ENCODE peak calls at places on chromosome 19, in six cellular contexts. Q, B, J, A, O and C are unnamed samples.

GRCh38 chr19:28488006-28488405 is 724.9 kb downstream of the UQCRFS1 start:
- DNase-seq in B (no peak), Q (no peak), J (no peak), A (no peak), O (no peak), C (no peak)

GRCh38 chr19:43524922-43525835 is 1.8 kb downstream of the ETHE1 start:
- DNase-seq in Q (peak), A (no peak), O (no peak), B (peak), J (peak), C (peak)

GRCh38 chr19:34838753-34839431 is 65.9 kb upstream of the ZNF599 start:
- DNase-seq in O (no peak), Q (no peak), J (no peak), B (no peak), A (no peak), C (no peak)

GRCh38 chr19:35949131-35949530 is 13.0 kb downstream of the LRFN3 start:
- DNase-seq in Q (no peak), J (no peak), A (no peak), O (no peak), B (no peak), C (no peak)

GRCh38 chr19:4052114-4052992 is 14.3 kb downstream of the ZBTB7A start:
- DNase-seq in B (peak), J (peak), A (no peak), O (no peak), Q (peak), C (no peak)

GRCh38 chr19:46606019-46606418 is 4.9 kb downstream of the CALM3 start:
- DNase-seq in A (no peak), Q (peak), B (peak), J (no peak), O (no peak), C (no peak)

GRCh38 chr19:46133101-46133627 is 8.7 kb upstream of the IGFL3 start:
- DNase-seq in O (no peak), J (peak), A (peak), Q (no peak), B (no peak), C (peak)

GRCh38 chr19:29596080-29596479 is 10.0 kb upstream of the POP4 start:
- DNase-seq in O (no peak), Q (no peak), J (no peak), B (no peak), A (no peak), C (no peak)

GRCh38 chr19:317710-318508 is 26.7 kb downstream of the MIER2 start:
- DNase-seq in A (no peak), Q (no peak), B (no peak), J (no peak), O (no peak), C (no peak)

GRCh38 chr19:34348899-34349487 is 16.0 kb upstream of the GPI start:
- DNase-seq in Q (no peak), B (no peak), O (no peak), J (no peak), A (no peak), C (no peak)

GRCh38 chr19:56562766-56563165 is 4.5 kb upstream of the ZNF470 start:
- DNase-seq in O (no peak), Q (no peak), A (no peak), B (no peak), J (no peak), C (no peak)

GRCh38 chr19:1469200-1469935 is 9.6 kb downstream of the C19orf25 start:
- DNase-seq in Q (no peak), B (no peak), J (no peak), A (no peak), O (no peak), C (no peak)

GRCh38 chr19:43784251-43784980 is 3.6 kb upstream of the KCNN4 start:
- DNase-seq in B (no peak), Q (no peak), J (peak), O (peak), A (no peak), C (no peak)

GRCh38 chr19:33080761-33081681 is at the start of gene GPATCH1:
- DNase-seq in J (peak), B (peak), Q (peak), A (peak), O (peak), C (peak)

GRCh38 chr19:34336781-34337271 is 28.2 kb upstream of the GPI start:
- DNase-seq in O (no peak), A (no peak), Q (no peak), J (no peak), B (no peak), C (no peak)

GRCh38 chr19:13143135-13143534 is 7.0 kb downstream of the STX10 start:
- DNase-seq in A (no peak), B (no peak), O (no peak), Q (no peak), J (no peak), C (no peak)

GRCh38 chr19:12000152-12000981 is 35.1 kb downstream of the ZNF433 start:
- DNase-seq in Q (no peak), A (no peak), O (no peak), B (no peak), J (no peak), C (no peak)

GRCh38 chr19:41882568-41883462 is at the start of gene ARHGEF1:
- DNase-seq in O (peak), B (peak), Q (no peak), A (no peak), J (no peak), C (no peak)

GRCh38 chr19:45145270-45146189 is 15.3 kb downstream of the NKPD1 start:
- DNase-seq in B (no peak), A (no peak), O (peak), J (no peak), Q (no peak), C (no peak)

GRCh38 chr19:47272448-47273312 is 2.0 kb upstream of the INAFM1 start:
- DNase-seq in B (peak), A (peak), Q (no peak), O (peak), J (peak), C (peak)

GRCh38 chr19:55266840-55267239 is 8.0 kb upstream of the PPP6R1 start:
- DNase-seq in J (no peak), A (no peak), Q (no peak), B (no peak), O (no peak), C (no peak)

GRCh38 chr19:8373867-8374813 is 10.2 kb downstream of the ANGPTL4 start:
- DNase-seq in J (no peak), Q (peak), B (peak), O (no peak), A (no peak), C (peak)

GRCh38 chr19:14472202-14472961 is 2.8 kb downstream of the PTGER1 start:
- DNase-seq in O (peak), Q (no peak), J (no peak), B (no peak), A (peak), C (no peak)

GRCh38 chr19:13130886-13131490 is 12.9 kb downstream of the NACC1 start:
- DNase-seq in B (no peak), A (no peak), O (no peak), Q (no peak), J (no peak), C (no peak)

GRCh38 chr19:6464070-6464873 is at the start of gene CRB3:
- DNase-seq in B (no peak), O (no peak), A (no peak), Q (peak), J (peak), C (peak)

GRCh38 chr19:12112238-12112637 is 27.9 kb downstream of the ZNF20 start:
- DNase-seq in J (no peak), A (no peak), Q (no peak), O (no peak), B (no peak), C (no peak)

GRCh38 chr19:35013047-35013819 is 13.1 kb downstream of the GRAMD1A start:
- DNase-seq in B (peak), J (peak), O (peak), A (peak), Q (peak), C (peak)

GRCh38 chr19:1298235-1298634 is 12.6 kb downstream of the EFNA2 start:
- DNase-seq in J (no peak), O (no peak), A (no peak), Q (no peak), B (no peak), C (no peak)

GRCh38 chr19:45630463-45630862 is 8.7 kb downstream of the EML2 start:
- DNase-seq in A (no peak), Q (no peak), J (no peak), O (no peak), B (no peak), C (no peak)

GRCh38 chr19:38417544-38418506 is 8.2 kb downstream of the RASGRP4 start:
- DNase-seq in Q (no peak), J (no peak), A (no peak), B (peak), O (peak), C (no peak)

DNA sequence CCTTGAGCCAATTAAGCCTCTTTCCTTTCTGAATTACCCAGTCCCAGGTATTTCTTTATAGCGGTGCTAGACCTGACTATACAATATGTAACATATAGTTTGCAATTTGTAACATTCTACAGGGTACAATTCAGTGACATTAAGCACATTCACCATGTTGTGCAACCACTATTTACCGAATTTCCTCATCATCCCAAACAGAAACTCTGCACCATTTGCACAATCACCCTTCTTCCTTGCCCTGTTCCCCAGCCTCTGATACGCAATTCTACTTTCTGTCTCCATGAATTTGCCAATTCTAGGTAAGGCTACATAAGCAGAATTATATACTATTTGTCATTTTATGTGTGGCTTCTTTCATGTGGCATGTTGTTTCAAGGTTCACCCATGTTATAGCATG is 13.7 kb upstream of the SIGLEC10 start:
- DNase-seq in A (no peak), B (no peak), J (no peak), Q (no peak), O (no peak), C (no peak)
- TF ChIP-seq POLR2AphosphoS5 in A (no peak), B (no peak), J (no peak), Q (no peak), O (no peak), C (no peak)

GRCh38 chr19:40609561-40610395 is 8.6 kb downstream of the LTBP4 start:
- DNase-seq in A (peak), Q (peak), B (peak), O (peak), J (peak), C (peak)

GRCh38 chr19:40611096-40611495 is 9.9 kb downstream of the LTBP4 start:
- DNase-seq in B (no peak), A (no peak), Q (no peak), O (no peak), J (no peak), C (peak)

GRCh38 chr19:40608957-40609356 is 7.8 kb downstream of the LTBP4 start:
- DNase-seq in Q (no peak), O (no peak), B (no peak), A (no peak), J (no peak), C (no peak)

GRCh38 chr19:40611900-40612698 is 10.9 kb downstream of the LTBP4 start:
- DNase-seq in B (no peak), O (no peak), J (no peak), Q (no peak), A (no peak), C (no peak)

GRCh38 chr19:40610396-40611064 is 9.4 kb downstream of the LTBP4 start:
- DNase-seq in B (peak), Q (no peak), O (no peak), A (no peak), J (peak), C (no peak)
- TF ChIP-seq POLR2AphosphoS5 in B (no peak), Q (peak), O (no peak), A (no peak), J (no peak), C (no peak)

GRCh38 chr19:31070676-31071075 is 278.6 kb downstream of the TSHZ3 start:
- DNase-seq in J (no peak), A (no peak), Q (no peak), O (no peak), B (no peak), C (no peak)

GRCh38 chr19:31071157-31071855 is 277.9 kb downstream of the TSHZ3 start:
- DNase-seq in Q (no peak), J (no peak), B (no peak), A (no peak), O (no peak), C (no peak)

GRCh38 chr19:31070126-31070525 is 279.1 kb downstream of the TSHZ3 start:
- DNase-seq in A (no peak), O (no peak), J (no peak), Q (no peak), B (no peak), C (no peak)

GRCh38 chr19:31074751-31075150 is 274.5 kb downstream of the TSHZ3 start:
- DNase-seq in O (no peak), A (no peak), B (no peak), J (no peak), Q (no peak), C (no peak)

GRCh38 chr19:31073485-31074221 is 275.6 kb downstream of the TSHZ3 start:
- DNase-seq in O (no peak), Q (no peak), A (no peak), J (no peak), B (no peak), C (no peak)
- TF ChIP-seq POLR2AphosphoS5 in O (no peak), Q (no peak), A (no peak), J (no peak), B (no peak), C (no peak)

GRCh38 chr19:50640368-50640767 is 687 bp upstream of the SYT3 start:
- DNase-seq in O (no peak), Q (no peak), B (no peak), J (no peak), A (no peak), C (no peak)

GRCh38 chr19:50644315-50644915 is 4.7 kb upstream of the SYT3 start:
- DNase-seq in B (no peak), O (no peak), J (no peak), Q (no peak), A (no peak), C (no peak)

GRCh38 chr19:50636317-50637085 is 3.2 kb downstream of the SYT3 start:
- DNase-seq in Q (no peak), O (no peak), J (no peak), B (no peak), A (no peak), C (no peak)

GRCh38 chr19:50638576-50638975 is 1.1 kb downstream of the SYT3 start:
- DNase-seq in J (no peak), A (no peak), O (no peak), Q (no peak), B (no peak), C (no peak)

DNA sequence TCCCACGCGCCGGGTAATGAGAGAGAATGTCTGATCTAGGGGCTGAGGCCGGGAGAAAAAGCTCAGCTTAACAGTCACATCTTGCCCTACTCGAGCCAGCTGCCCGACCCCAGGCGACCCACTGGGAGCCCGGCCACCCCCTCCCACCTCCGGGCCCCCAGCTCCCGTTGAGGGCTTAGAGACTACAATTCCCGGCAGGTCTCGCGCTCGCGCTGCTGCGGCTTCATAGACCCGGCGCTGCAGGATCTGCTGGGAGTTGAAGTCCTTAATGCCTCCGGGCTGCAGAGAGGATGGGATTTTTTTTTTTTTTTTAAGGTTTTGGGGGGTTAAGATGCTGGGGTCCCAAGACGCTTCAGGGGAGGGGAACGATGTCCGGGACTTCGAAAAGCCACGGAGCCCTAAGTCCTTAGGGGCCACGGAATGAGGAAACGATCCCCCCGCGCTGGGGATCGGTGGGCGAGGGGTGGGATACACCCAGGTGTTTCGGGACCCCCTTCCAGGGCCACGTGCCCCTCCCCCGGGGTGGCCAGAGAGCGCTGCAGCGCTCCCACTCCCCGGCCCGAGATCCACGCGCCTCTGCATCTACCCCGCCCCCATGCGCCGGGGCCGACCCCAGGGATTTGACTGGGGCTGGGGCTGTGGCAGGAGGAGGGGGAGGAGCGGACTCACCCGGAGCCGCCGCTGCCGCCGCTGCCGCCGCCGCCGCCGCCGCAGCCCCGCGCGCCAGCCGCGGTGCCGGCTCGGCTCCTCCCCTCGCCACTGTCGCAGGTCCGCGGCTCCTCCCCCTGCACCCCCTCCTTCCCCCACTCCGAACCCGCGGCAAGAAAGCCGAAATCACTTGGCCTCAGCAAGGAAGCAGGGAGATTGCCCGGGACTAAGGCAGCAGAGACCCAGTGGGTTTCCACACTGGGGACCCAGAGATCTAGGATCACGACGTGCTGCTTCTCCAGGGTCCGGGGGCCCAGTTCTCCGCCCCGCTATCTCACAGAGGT is at the start of gene SYT3:
- DNase-seq in B (peak), Q (no peak), J (no peak), O (no peak), A (no peak), C (peak)
- TF ChIP-seq POLR2AphosphoS5 in B (no peak), Q (no peak), J (no peak), O (no peak), A (no peak), C (peak)

GRCh38 chr19:10651821-10652220 is 2.3 kb upstream of the ILF3 start:
- DNase-seq in J (no peak), A (no peak), O (no peak), Q (no peak), B (no peak), C (no peak)

GRCh38 chr19:10653482-10653731 is 739 bp upstream of the ILF3 start:
- DNase-seq in O (no peak), A (no peak), B (no peak), J (no peak), Q (no peak), C (no peak)

GRCh38 chr19:10654610-10655456 is 687 bp downstream of the ILF3 start:
- DNase-seq in Q (peak), A (no peak), B (peak), O (peak), J (peak), C (peak)

GRCh38 chr19:10653732-10654609 is at the start of gene ILF3:
- DNase-seq in O (peak), A (peak), B (peak), J (peak), Q (peak), C (peak)

GRCh38 chr19:10655457-10656312 is 1.5 kb downstream of the ILF3 start:
- DNase-seq in Q (no peak), B (no peak), A (no peak), O (no peak), J (no peak), C (peak)
- TF ChIP-seq POLR2AphosphoS5 in Q (no peak), B (no peak), A (no peak), O (no peak), J (no peak), C (peak)

DNA sequence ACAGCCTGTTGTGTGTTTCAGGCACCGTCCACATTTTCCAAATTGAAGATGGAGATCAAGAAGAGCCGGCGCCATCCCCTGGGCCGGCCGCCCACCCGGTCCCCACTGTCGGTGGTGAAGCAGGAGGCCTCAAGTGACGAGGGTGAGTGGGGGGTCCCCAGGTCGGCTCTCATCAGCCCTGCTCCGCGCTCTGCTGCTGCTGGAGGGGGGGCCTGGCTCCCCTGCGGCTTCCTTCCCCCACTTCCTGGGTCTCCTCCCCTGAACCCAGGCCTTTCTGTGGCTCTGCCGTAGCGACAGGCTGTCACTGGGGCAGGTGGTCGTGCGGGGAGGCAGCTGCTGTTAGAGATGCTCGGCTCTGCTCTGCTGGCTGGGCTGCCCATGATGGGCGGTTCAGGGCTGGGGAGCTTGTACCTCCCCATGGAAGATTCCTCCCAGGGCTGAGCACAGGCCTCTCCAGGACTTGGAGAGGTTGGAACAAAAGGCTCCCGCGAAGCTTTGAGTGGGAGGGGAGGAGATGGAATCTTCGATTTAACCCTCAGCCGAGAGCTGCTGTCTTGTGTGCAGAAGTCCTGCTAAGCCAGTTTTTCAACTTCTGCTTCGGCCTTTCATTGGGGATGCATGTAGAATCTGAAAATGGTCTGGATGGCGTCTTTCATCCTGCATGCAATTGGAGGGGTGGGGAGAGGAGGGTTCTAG is 163.1 kb downstream of the KDM4B start:
- DNase-seq in Q (no peak), J (peak), A (no peak), O (peak), B (no peak), C (peak)
- TF ChIP-seq POLR2AphosphoS5 in Q (no peak), J (no peak), A (no peak), O (no peak), B (no peak), C (peak)

GRCh38 chr19:19860756-19861390 is 4.8 kb upstream of the ZNF253 start:
- DNase-seq in Q (no peak), O (no peak), A (no peak), J (peak), B (no peak), C (no peak)

DNA sequence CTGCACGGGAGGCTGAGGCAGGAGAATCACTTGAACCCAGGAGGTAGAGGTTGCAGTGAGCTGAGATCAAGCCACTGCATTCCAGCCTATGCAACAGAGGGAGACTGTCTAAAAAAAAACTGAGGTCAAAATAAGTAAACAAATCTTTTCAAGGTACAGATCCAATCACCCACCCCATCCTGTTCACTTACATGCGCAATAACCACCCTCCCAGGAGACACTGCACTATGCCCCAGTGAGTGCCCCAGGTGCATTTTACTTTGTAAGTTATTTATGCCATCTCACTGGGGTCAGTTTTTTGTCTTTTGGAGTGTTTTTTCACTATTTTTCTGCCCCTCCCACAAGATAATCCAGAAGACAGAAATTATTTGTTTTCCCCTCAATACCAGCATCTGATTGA is 6.9 kb upstream of the ZNF253 start:
- DNase-seq in A (no peak), B (no peak), J (no peak), Q (no peak), O (no peak), C (no peak)
- TF ChIP-seq POLR2AphosphoS5 in A (no peak), B (no peak), J (no peak), Q (no peak), O (no peak), C (no peak)

GRCh38 chr19:10543059-10543419 is 665 bp upstream of the ATG4D start:
- DNase-seq in J (no peak), B (no peak), A (no peak), Q (no peak), O (no peak), C (no peak)
- TF ChIP-seq POLR2AphosphoS5 in J (no peak), B (no peak), A (no peak), Q (no peak), O (no peak), C (no peak)